ENCODE peak calls at places on chromosomes 7 and 10, in four cellular contexts. One of them, this sample, is unnamed.

GRCh38 chr10:81957976-81958375 is 83.0 kb downstream of the NRG3 start:
- DNase-seq in effector memory CD4-positive, alpha-beta T cell: no peak
- DNase-seq in tibial nerve: no peak
- DNase-seq in AG04450: no peak
- DNase-seq in this sample: no peak

GRCh38 chr7:30478349-30479228 is at the start of gene NOD1:
- DNase-seq in effector memory CD4-positive, alpha-beta T cell: peak
- DNase-seq in tibial nerve: peak
- DNase-seq in AG04450: no peak
- DNase-seq in this sample: peak

GRCh38 chr10:104128214-104128613 is 6.2 kb downstream of the SFR1 start:
- DNase-seq in effector memory CD4-positive, alpha-beta T cell: no peak
- DNase-seq in tibial nerve: no peak
- DNase-seq in AG04450: no peak
- DNase-seq in this sample: no peak

GRCh38 chr10:14560274-14560673 is 214.4 kb downstream of the FAM107B start:
- DNase-seq in effector memory CD4-positive, alpha-beta T cell: peak
- DNase-seq in tibial nerve: no peak
- DNase-seq in AG04450: no peak
- DNase-seq in this sample: peak

GRCh38 chr7:92714767-92715166 is 121.6 kb downstream of the CDK6 start:
- DNase-seq in effector memory CD4-positive, alpha-beta T cell: no peak
- DNase-seq in tibial nerve: no peak
- DNase-seq in AG04450: no peak
- DNase-seq in this sample: no peak

GRCh38 chr7:88116395-88116794 is 103.4 kb downstream of the SRI start:
- DNase-seq in effector memory CD4-positive, alpha-beta T cell: no peak
- DNase-seq in tibial nerve: no peak
- DNase-seq in AG04450: no peak
- DNase-seq in this sample: no peak

GRCh38 chr10:1048349-1048731 is 579 bp downstream of the IDI1 start:
- DNase-seq in effector memory CD4-positive, alpha-beta T cell: peak
- DNase-seq in tibial nerve: no peak
- DNase-seq in AG04450: no peak
- DNase-seq in this sample: no peak

GRCh38 chr7:32298403-32299132 is 191.6 kb downstream of the LSM5 start:
- DNase-seq in effector memory CD4-positive, alpha-beta T cell: no peak
- DNase-seq in tibial nerve: no peak
- DNase-seq in AG04450: no peak
- DNase-seq in this sample: no peak

GRCh38 chr7:112765105-112765504 is 25.1 kb downstream of the TMEM168 start:
- DNase-seq in effector memory CD4-positive, alpha-beta T cell: no peak
- DNase-seq in tibial nerve: no peak
- DNase-seq in AG04450: no peak
- DNase-seq in this sample: no peak

GRCh38 chr7:11607676-11608075 is 224.3 kb downstream of the THSD7A start:
- DNase-seq in effector memory CD4-positive, alpha-beta T cell: no peak
- DNase-seq in tibial nerve: no peak
- DNase-seq in AG04450: no peak
- DNase-seq in this sample: no peak
- H3K27ac ChIP-seq in effector memory CD4-positive, alpha-beta T cell: no peak
- H3K27ac ChIP-seq in tibial nerve: no peak
- H3K27ac ChIP-seq in AG04450: no peak
- H3K27ac ChIP-seq in this sample: no peak

DNA sequence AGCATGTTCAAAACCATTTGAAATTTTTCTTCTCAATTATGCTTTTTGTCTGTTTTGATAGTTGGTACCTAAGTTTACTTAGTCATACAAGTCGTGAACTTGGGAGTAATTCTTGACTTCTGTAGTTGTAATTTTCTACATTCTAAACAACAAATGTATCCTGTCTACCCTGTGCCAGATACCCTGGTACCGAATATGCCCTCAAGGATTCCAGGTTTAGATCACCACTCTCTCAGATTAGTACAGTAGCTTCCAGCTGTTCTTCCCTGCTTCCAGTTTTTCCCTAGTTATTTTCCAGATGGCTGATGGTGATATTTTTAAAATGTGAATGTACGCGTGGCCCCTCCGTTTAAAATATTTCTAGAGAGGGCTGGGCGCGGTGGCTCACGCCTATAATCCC is 6.5 kb downstream of the STAM start:
- DNase-seq in effector memory CD4-positive, alpha-beta T cell: no peak
- DNase-seq in tibial nerve: no peak
- DNase-seq in AG04450: no peak
- DNase-seq in this sample: no peak
- H3K27ac ChIP-seq in effector memory CD4-positive, alpha-beta T cell: no peak
- H3K27ac ChIP-seq in tibial nerve: no peak
- H3K27ac ChIP-seq in AG04450: no peak
- H3K27ac ChIP-seq in this sample: no peak

DNA sequence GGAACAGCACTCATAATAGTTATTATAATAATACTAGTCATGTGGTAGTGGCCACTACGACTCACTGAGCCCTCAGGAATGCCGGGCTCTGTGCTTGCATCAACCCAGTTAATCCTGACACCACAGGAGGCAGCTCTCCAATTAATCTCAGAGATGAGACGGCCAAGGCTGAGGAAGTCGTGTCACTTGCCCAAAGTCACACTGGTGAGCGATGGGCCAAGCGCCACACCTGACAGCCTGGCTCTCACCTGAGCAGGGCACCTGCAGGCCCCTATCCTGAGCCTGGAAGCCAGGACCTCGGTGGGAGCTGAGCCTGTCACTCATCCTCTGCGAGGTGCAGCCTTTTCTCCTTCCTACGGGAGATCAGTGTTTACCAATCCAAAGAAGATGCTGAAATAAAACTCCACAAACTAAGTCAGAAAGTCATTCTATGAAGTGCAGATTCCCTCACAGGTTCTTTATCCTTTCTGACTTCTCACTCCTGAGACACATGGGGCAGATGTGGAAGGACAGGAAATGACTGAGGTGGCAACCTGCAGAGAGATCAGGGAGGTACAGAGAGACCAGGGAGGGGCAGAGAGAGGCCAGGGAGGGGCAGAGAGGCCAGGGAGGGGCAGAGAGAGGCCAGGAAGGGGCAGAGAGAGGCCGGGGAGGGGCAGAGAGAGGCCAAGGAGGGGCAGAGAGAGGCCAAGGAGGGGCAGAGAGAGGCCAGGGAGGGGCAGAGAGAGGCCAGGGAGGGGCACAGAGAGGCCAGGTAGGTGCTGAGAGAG is 38.6 kb downstream of the VIPR2 start:
- DNase-seq in effector memory CD4-positive, alpha-beta T cell: no peak
- DNase-seq in tibial nerve: no peak
- DNase-seq in AG04450: no peak
- DNase-seq in this sample: peak
- H3K27ac ChIP-seq in effector memory CD4-positive, alpha-beta T cell: no peak
- H3K27ac ChIP-seq in tibial nerve: no peak
- H3K27ac ChIP-seq in AG04450: no peak
- H3K27ac ChIP-seq in this sample: no peak

GRCh38 chr7:95608344-95609173 is 12.2 kb upstream of the PDK4 start:
- DNase-seq in effector memory CD4-positive, alpha-beta T cell: no peak
- DNase-seq in tibial nerve: peak
- DNase-seq in AG04450: peak
- DNase-seq in this sample: peak
- H3K27ac ChIP-seq in effector memory CD4-positive, alpha-beta T cell: no peak
- H3K27ac ChIP-seq in tibial nerve: peak
- H3K27ac ChIP-seq in AG04450: peak
- H3K27ac ChIP-seq in this sample: no peak

DNA sequence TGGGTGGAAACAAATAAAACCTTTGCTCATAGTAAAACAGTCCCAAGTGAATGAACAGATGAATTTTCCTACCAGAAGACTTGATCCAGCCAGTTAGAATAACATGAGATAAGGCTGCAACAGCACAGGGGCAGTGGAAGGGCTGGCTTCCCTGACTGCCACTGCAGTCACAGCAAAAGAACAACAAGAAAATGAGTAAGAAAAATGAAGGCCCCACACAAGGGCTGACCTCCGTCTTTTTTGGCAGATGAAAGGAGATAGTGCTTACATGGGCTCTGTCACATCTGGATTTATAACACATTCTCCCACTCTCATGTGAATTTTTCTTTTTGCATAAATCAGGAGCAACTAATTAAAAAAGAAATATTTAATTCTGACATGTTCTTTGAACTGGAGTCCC is 99.7 kb downstream of the NRP1 start:
- DNase-seq in effector memory CD4-positive, alpha-beta T cell: no peak
- DNase-seq in tibial nerve: no peak
- DNase-seq in AG04450: no peak
- DNase-seq in this sample: no peak
- H3K27ac ChIP-seq in effector memory CD4-positive, alpha-beta T cell: no peak
- H3K27ac ChIP-seq in tibial nerve: no peak
- H3K27ac ChIP-seq in AG04450: no peak
- H3K27ac ChIP-seq in this sample: no peak

GRCh38 chr7:37353949-37354660 is 94.6 kb downstream of the ELMO1 start:
- DNase-seq in effector memory CD4-positive, alpha-beta T cell: no peak
- DNase-seq in tibial nerve: no peak
- DNase-seq in AG04450: no peak
- DNase-seq in this sample: no peak

GRCh38 chr7:37349979-37350590 is 98.6 kb downstream of the ELMO1 start:
- DNase-seq in effector memory CD4-positive, alpha-beta T cell: no peak
- DNase-seq in tibial nerve: no peak
- DNase-seq in AG04450: no peak
- DNase-seq in this sample: no peak

GRCh38 chr7:37352974-37353948 is 95.4 kb downstream of the ELMO1 start:
- DNase-seq in effector memory CD4-positive, alpha-beta T cell: peak
- DNase-seq in tibial nerve: no peak
- DNase-seq in AG04450: no peak
- DNase-seq in this sample: no peak

GRCh38 chr7:37354661-37355131 is 94.0 kb downstream of the ELMO1 start:
- DNase-seq in effector memory CD4-positive, alpha-beta T cell: no peak
- DNase-seq in tibial nerve: peak
- DNase-seq in AG04450: no peak
- DNase-seq in this sample: no peak

DNA sequence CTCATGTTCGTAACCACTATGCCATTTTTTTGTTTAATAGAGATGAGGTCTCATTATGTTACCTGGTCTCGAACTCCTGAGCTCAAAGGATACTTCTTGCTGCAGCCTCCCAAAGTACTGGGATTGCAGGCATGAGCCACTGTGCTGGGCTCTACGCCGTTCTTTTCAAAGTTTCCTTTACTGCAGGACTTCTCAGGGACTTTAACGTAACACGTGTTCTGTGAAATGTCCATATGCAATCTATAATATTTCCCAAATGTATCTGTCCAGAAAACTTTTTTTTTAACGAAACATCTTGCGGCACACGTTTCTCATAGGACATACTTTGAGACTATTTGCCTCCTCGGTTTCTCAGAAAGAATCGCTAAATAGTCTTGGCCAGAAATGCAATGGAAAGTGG is 96.4 kb downstream of the ELMO1 start:
- DNase-seq in effector memory CD4-positive, alpha-beta T cell: no peak
- DNase-seq in tibial nerve: no peak
- DNase-seq in AG04450: no peak
- DNase-seq in this sample: no peak
- H3K27ac ChIP-seq in effector memory CD4-positive, alpha-beta T cell: no peak
- H3K27ac ChIP-seq in tibial nerve: no peak
- H3K27ac ChIP-seq in AG04450: no peak
- H3K27ac ChIP-seq in this sample: no peak

DNA sequence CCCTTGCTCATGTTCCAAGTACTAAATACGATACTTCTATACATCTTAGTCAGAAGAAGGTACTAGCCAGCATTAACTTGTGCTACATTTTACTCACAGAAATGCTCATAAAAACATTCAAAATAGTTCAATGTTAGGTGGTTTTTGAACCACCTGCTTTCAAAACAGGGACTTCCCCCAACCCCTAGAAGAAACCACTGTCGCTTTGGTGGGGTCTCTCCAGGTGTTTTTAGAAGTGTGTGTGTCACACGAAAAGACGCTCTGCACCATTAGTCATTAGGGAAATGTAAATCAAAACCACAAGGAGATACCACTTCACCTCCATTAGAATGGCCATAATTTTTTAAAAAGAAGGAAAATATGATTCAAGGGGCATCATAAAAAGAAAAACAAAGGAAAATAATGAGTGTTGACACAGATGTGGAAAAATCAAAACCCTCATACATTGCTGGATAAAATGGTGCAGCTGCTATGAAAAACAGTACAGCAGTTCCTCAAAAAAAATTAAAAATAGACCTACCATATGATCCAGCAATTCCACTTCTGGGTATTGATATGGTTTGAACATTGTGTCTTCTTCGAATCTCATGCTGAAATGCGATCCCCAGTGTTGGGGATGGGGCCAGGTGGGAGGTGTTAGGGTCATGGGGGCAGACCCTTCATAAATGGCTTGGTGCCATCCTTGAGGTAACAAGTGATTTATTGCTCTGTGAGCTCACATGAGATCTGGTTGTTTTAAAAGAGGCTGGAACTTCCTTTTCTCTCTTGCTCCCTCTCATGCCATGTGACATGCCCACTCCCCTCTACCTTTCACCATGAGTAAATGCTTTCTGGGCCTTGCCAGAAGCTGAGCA is 74.2 kb downstream of the MALSU1 start:
- DNase-seq in effector memory CD4-positive, alpha-beta T cell: no peak
- DNase-seq in tibial nerve: no peak
- DNase-seq in AG04450: no peak
- DNase-seq in this sample: no peak
- H3K27ac ChIP-seq in effector memory CD4-positive, alpha-beta T cell: no peak
- H3K27ac ChIP-seq in tibial nerve: no peak
- H3K27ac ChIP-seq in AG04450: no peak
- H3K27ac ChIP-seq in this sample: peak

GRCh38 chr7:1078519-1078918 is 9.4 kb upstream of the GPER1 start:
- DNase-seq in effector memory CD4-positive, alpha-beta T cell: no peak
- DNase-seq in tibial nerve: no peak
- DNase-seq in AG04450: no peak
- DNase-seq in this sample: no peak
- H3K27ac ChIP-seq in effector memory CD4-positive, alpha-beta T cell: no peak
- H3K27ac ChIP-seq in tibial nerve: no peak
- H3K27ac ChIP-seq in AG04450: no peak
- H3K27ac ChIP-seq in this sample: no peak

This sample was measured in RWPE2.